ENCODE peak calls at places on chromosomes 5 and 9, in four cellular contexts. X is left ventricle myocardium inferior, C is uterus, G is suprapubic skin. E is an unnamed sample. For H3K4me1, the result is how much of the 10 kb centered on the place peaks cover.

GRCh38 chr5:107470007-107470582 is 200.6 kb downstream of the EFNA5 start:
- DNase-seq in X (no peak), C (no peak), G (no peak), E (no peak)

GRCh38 chr9:130290353-130291181 is 25.0 kb downstream of the HMCN2 start:
- DNase-seq in G (no peak), C (peak), X (peak), E (no peak)

GRCh38 chr9:117204971-117205370 is 209.9 kb downstream of the ASTN2 start:
- DNase-seq in G (no peak), C (no peak), X (no peak), E (no peak)

GRCh38 chr5:2093859-2094615 is 211.3 kb upstream of the IRX4 start:
- DNase-seq in X (no peak), C (peak), G (peak), E (no peak)

GRCh38 chr9:121690316-121690715 is 38.9 kb downstream of the DAB2IP start:
- DNase-seq in X (peak), G (no peak), C (no peak), E (no peak)

GRCh38 chr5:113574417-113574816 is 60.9 kb downstream of the YTHDC2 start:
- DNase-seq in X (no peak), C (no peak), G (no peak), E (no peak)

GRCh38 chr9:136441191-136441680 is 1.6 kb upstream of the INPP5E start:
- DNase-seq in X (no peak), G (no peak), C (no peak), E (no peak)

GRCh38 chr5:27387535-27388073 is 349.2 kb upstream of the CDH9 start:
- DNase-seq in G (no peak), X (no peak), C (no peak), E (no peak)

GRCh38 chr5:113447651-113448050 is 12.9 kb upstream of the TSSK1B start:
- DNase-seq in G (no peak), C (no peak), X (no peak), E (no peak)

GRCh38 chr9:12426198-12426864 is 266.9 kb upstream of the TYRP1 start:
- DNase-seq in X (no peak), G (no peak), C (no peak), E (no peak)

GRCh38 chr5:111016801-111017200 is 54.7 kb upstream of the TSLP start:
- DNase-seq in X (no peak), G (no peak), C (no peak), E (no peak)

GRCh38 chr5:127056896-127057295 is 16.4 kb downstream of the C5orf63 start:
- DNase-seq in C (no peak), G (no peak), X (no peak), E (no peak)

GRCh38 chr5:17401509-17402290 is 96.3 kb upstream of the TAF11L2 start:
- DNase-seq in G (no peak), C (no peak), X (no peak), E (no peak)

GRCh38 chr5:93621340-93621872 is 38.4 kb downstream of the NR2F1 start:
- DNase-seq in X (peak), C (peak), G (peak), E (peak)

GRCh38 chr9:31040565-31040964 is 1343.9 kb upstream of the ACO1 start:
- DNase-seq in X (no peak), G (no peak), C (no peak), E (no peak)

GRCh38 chr5:74382864-74383618 is 257.5 kb downstream of the ENC1 start:
- DNase-seq in C (peak), X (peak), G (no peak), E (no peak)

GRCh38 chr9:18976368-18977238 is 56.4 kb downstream of the SAXO1 start:
- DNase-seq in G (no peak), X (no peak), C (no peak), E (no peak)

DNA sequence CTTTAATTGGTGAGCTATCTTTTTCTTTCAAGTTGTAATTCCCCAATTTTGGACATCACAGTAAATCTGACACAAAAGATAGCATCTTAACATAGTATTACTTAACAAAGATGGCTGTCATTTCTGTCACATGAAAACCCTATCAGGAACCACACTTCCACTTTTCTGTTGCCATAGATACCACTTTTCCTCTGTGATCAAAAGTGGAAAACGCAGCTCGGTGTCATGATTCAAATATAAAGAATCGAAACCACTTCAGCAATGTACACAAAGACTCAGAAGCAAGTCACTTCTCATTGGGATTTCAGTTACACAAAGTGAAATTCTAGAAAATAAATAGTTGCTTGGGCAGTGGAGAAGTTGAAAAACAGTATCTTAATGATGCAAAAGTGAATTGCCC is 524.9 kb upstream of the ITGA1 start:
- DNase-seq in X (no peak), C (no peak), G (no peak), E (no peak)
- H3K4me1 ChIP-seq in X (under half), C (under half), G (under half), E (under half)

DNA sequence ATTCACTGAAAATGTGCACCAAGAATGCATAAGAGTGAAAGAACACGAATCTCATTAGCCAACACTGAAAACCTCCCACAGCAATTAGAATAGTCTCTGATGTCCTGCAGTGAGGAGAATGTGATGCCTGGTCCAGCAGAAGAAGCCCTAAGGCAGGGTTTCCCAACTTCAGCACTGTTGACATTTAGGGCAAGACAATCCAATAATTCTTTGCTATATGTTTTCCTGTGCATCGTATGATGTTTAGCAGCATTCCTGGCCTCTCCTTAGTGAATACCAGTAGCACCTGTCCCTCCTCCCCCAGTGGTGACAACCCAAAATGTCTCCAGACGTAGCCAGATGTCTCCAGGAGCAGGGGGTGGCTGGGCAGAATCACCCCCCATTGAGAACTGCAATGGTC is 14.8 kb downstream of the MVB12B start:
- DNase-seq in G (no peak), X (no peak), C (no peak), E (no peak)
- TF ChIP-seq CTCF in G (no peak), X (no peak), C (no peak), E (no peak)

DNA sequence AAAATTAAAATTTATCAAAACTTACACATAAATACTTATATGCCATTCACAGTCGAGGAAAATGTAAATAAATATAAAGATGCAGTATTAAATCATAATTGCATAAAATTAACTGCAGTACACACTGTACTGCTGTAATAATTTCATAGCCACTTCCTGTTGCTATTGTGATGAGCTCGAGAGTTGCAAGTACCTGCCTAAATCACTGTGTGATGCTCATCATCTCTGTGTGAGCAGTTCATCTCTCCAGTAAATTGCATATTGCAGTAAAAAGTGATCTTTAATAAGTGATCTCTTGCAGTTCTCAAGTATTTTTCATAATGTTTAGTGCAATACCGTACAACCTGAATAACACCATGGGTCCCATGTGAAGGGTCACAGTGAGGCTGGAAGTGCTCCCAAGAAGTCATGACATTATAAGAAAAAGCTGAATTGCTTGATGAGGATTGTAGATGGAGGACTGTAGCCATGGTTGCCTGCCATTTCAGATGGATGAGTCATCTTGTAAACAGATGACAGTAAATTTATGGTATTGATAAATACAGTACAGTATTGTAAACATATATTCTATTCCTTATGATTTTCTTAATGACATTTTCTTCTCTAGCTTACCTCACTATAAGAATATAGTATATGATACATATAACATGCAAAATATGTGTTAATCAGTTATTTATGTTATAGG is 34.9 kb downstream of the SYK start:
- DNase-seq in X (no peak), C (no peak), G (no peak), E (no peak)
- H3K4me1 ChIP-seq in X (under half), C (under half), G (under half), E (under half)

GRCh38 chr5:133864711-133865110 is 103.7 kb downstream of the C5orf15 start:
- DNase-seq in C (no peak), G (no peak), X (no peak), E (no peak)
- TF ChIP-seq CTCF in C (no peak), G (no peak), X (no peak), E (no peak)

DNA sequence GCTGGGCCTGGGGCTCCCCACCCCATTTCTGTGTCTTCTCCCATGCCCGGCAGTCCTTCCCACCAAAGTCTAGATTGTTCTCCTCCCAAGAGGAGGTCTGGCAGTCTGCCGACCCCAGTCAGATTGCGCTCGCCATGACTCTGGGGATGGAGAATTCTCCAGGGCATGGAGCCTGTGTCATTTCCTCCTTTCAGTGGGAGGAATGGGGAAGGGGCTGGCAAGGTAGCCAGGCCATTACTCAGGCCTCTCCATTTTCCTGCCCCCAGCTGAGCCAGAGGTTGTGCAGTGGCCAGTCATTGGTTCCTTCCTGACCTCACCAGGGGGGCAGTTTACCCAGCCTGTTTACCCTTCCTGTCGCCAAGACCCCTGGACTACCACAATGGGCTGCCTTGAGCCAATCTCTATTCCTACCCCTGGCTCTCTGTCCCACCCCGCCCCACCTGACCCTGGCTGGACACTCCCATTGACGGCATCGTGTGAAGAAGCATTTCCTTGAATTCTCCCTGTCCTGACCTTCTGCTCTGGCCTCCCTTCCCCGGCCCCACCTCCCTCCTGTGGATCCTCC is 628 bp downstream of the SYNPO start:
- DNase-seq in C (peak), X (peak), G (no peak), E (no peak)
- H3K4me1 ChIP-seq in C (under half), X (half or more), G (half or more), E (half or more)

DNA sequence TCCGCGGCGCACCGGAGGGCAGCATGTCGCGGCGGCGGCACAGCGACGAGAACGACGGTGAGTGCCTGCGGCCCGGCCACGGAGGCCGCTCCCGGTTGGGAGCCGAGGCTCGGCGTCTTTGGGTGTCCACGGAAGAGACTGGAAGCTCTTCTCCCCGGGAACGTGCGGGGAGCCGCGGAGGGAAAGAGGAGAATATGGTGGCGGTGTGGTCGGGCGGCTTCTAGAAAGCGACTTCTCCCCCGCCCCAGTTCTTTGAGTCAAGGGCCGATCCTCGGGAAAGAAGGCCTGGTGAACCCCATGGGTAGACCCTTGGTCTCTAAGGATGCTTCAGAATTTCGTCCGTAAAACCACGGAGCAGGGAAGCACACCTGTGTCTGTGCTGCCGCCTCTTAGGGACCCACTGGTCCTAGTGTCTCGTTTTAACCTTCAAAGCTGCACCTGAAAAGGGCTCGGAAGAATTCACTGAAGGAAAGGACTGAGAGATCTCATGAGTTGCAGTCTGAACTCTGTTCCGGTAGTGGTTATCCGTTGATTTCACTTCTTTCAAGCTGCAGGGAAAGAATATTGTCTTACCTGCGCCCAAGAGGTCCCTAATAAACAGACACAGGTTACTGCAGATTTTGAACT is 351 bp downstream of the NCBP1 start:
- DNase-seq in X (no peak), G (no peak), C (no peak), E (no peak)
- TF ChIP-seq CTCF in X (no peak), G (no peak), C (no peak), E (no peak)

GRCh38 chr9:37336150-37336549 is 86.3 kb upstream of the GRHPR start:
- DNase-seq in C (no peak), X (no peak), G (no peak), E (no peak)

GRCh38 chr9:37337301-37337905 is 85.1 kb upstream of the GRHPR start:
- DNase-seq in X (no peak), C (no peak), G (no peak), E (no peak)

GRCh38 chr9:37339945-37340344 is 82.6 kb upstream of the GRHPR start:
- DNase-seq in C (no peak), X (no peak), G (no peak), E (no peak)

GRCh38 chr9:37340961-37341360 is 81.5 kb upstream of the GRHPR start:
- DNase-seq in C (no peak), X (no peak), G (no peak), E (no peak)

GRCh38 chr9:37338218-37338617 is 84.3 kb upstream of the GRHPR start:
- DNase-seq in C (no peak), X (no peak), G (no peak), E (no peak)
- H3K4me1 ChIP-seq in C (under half), X (under half), G (under half), E (under half)

GRCh38 chr5:79105868-79106267 is 5.7 kb upstream of the BHMT start:
- DNase-seq in C (no peak), G (no peak), X (no peak), E (no peak)
- TF ChIP-seq CTCF in C (no peak), G (no peak), X (no peak), E (no peak)

GRCh38 chr5:109936996-109937395 is 247.3 kb downstream of the MAN2A1 start:
- DNase-seq in X (no peak), G (no peak), C (no peak), E (no peak)

GRCh38 chr5:109936091-109936490 is 246.4 kb downstream of the MAN2A1 start:
- DNase-seq in G (no peak), C (no peak), X (no peak), E (no peak)

GRCh38 chr5:109937951-109938350 is 248.2 kb downstream of the MAN2A1 start:
- DNase-seq in X (no peak), G (no peak), C (no peak), E (no peak)

GRCh38 chr5:109938453-109938852 is 248.7 kb downstream of the MAN2A1 start:
- DNase-seq in G (no peak), X (no peak), C (no peak), E (no peak)

DNA sequence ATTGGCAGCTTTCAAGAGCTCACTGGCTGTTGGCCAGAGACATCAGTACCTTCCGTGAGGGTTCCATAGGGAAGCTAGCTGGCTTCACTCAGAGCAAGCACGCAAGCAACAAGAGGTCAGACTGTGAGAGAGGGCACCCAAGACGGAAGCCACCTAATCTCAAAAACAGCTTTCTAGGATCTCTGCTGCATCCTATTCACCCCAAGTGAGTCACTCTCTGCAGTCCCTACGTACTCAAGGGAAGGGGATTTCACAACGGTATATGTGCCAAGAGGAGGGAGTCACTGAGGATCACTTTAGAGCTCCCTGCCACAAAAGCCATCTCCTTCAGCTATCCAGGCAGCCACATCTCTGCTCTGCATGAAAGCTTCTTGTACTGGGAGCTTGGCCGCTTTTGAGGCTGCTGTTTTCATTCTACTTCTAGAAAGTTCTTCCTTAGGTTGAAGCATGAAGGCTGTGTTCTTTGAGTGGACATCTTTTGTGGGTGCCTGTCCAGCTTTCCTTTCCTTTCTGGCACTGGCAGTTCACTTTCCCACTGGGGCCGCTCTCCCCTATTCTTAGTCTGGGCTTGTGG is 249.5 kb downstream of the MAN2A1 start:
- DNase-seq in G (no peak), C (no peak), X (no peak), E (no peak)
- H3K4me1 ChIP-seq in G (under half), C (under half), X (under half), E (under half)

E was measured in left lung.